ENCODE peak calls at places on chromosomes 12 and 14, in eight cellular contexts. One of them, this sample, is unnamed.

GRCh38 chr14:32201816-32202467 is at the start of gene RNU6-7:
- DNase-seq in ELR: peak; percentile 44
- DNase-seq in NCI-H1694 treated with DMSO at 0.1 percent for 48 hours: peak; percentile 75
- DNase-seq in NB4: peak; percentile 42
- DNase-seq in endodermal cell: peak; percentile 66
- DNase-seq in stimulated activated CD4-positive, alpha-beta T cell treated with anti-CD3 and anti-CD28 coated beads, Interleukin-1b, Interleukin-23, amount 100 ng/mL, for 4 hours: no peak
- DNase-seq in foreskin keratinocyte: peak; percentile 19
- DNase-seq in NCI-H1417: peak; percentile 89
- DNase-seq in this sample: peak; percentile 16

GRCh38 chr12:79420146-79420618 is 270.6 kb downstream of the PAWR start:
- DNase-seq in ELR: peak; percentile 93
- DNase-seq in NCI-H1694 treated with DMSO at 0.1 percent for 48 hours: peak; percentile 25
- DNase-seq in NB4: peak; percentile 12
- DNase-seq in endodermal cell: peak; percentile 66
- DNase-seq in stimulated activated CD4-positive, alpha-beta T cell treated with anti-CD3 and anti-CD28 coated beads, Interleukin-1b, Interleukin-23, amount 100 ng/mL, for 4 hours: no peak
- DNase-seq in foreskin keratinocyte: peak; percentile 82
- DNase-seq in NCI-H1417: no peak
- DNase-seq in this sample: no peak

GRCh38 chr12:56358836-56359532 is 923 bp downstream of the STAT2 start:
- DNase-seq in ELR: peak; percentile 81
- DNase-seq in NCI-H1694 treated with DMSO at 0.1 percent for 48 hours: no peak
- DNase-seq in NB4: peak; percentile 58
- DNase-seq in endodermal cell: peak; percentile 44
- DNase-seq in stimulated activated CD4-positive, alpha-beta T cell treated with anti-CD3 and anti-CD28 coated beads, Interleukin-1b, Interleukin-23, amount 100 ng/mL, for 4 hours: no peak
- DNase-seq in foreskin keratinocyte: peak; percentile 87
- DNase-seq in NCI-H1417: no peak
- DNase-seq in this sample: no peak

GRCh38 chr12:50185496-50185895 is 18.3 kb upstream of the CERS5 start:
- DNase-seq in ELR: no peak
- DNase-seq in NCI-H1694 treated with DMSO at 0.1 percent for 48 hours: no peak
- DNase-seq in NB4: no peak
- DNase-seq in endodermal cell: no peak
- DNase-seq in stimulated activated CD4-positive, alpha-beta T cell treated with anti-CD3 and anti-CD28 coated beads, Interleukin-1b, Interleukin-23, amount 100 ng/mL, for 4 hours: no peak
- DNase-seq in foreskin keratinocyte: peak; percentile 22
- DNase-seq in NCI-H1417: no peak
- DNase-seq in this sample: no peak

GRCh38 chr12:43294881-43295280 is 257.1 kb downstream of the ADAMTS20 start:
- DNase-seq in ELR: no peak
- DNase-seq in NCI-H1694 treated with DMSO at 0.1 percent for 48 hours: no peak
- DNase-seq in NB4: no peak
- DNase-seq in endodermal cell: no peak
- DNase-seq in stimulated activated CD4-positive, alpha-beta T cell treated with anti-CD3 and anti-CD28 coated beads, Interleukin-1b, Interleukin-23, amount 100 ng/mL, for 4 hours: no peak
- DNase-seq in foreskin keratinocyte: no peak
- DNase-seq in NCI-H1417: no peak
- DNase-seq in this sample: no peak

GRCh38 chr14:90645842-90646443 is 170.3 kb downstream of the TTC7B start:
- DNase-seq in ELR: peak; percentile 51
- DNase-seq in NCI-H1694 treated with DMSO at 0.1 percent for 48 hours: no peak
- DNase-seq in NB4: no peak
- DNase-seq in endodermal cell: peak; percentile 96
- DNase-seq in stimulated activated CD4-positive, alpha-beta T cell treated with anti-CD3 and anti-CD28 coated beads, Interleukin-1b, Interleukin-23, amount 100 ng/mL, for 4 hours: no peak
- DNase-seq in foreskin keratinocyte: peak; percentile 71
- DNase-seq in NCI-H1417: no peak
- DNase-seq in this sample: no peak

GRCh38 chr12:76080729-76081415 is 3.6 kb downstream of the NAP1L1 start:
- DNase-seq in ELR: peak; percentile 58
- DNase-seq in NCI-H1694 treated with DMSO at 0.1 percent for 48 hours: no peak
- DNase-seq in NB4: peak; percentile 30
- DNase-seq in endodermal cell: peak; percentile 70
- DNase-seq in stimulated activated CD4-positive, alpha-beta T cell treated with anti-CD3 and anti-CD28 coated beads, Interleukin-1b, Interleukin-23, amount 100 ng/mL, for 4 hours: no peak
- DNase-seq in foreskin keratinocyte: no peak
- DNase-seq in NCI-H1417: no peak
- DNase-seq in this sample: no peak

GRCh38 chr12:47717443-47718193 is 7.7 kb downstream of the ENDOU start:
- DNase-seq in ELR: peak; percentile 71
- DNase-seq in NCI-H1694 treated with DMSO at 0.1 percent for 48 hours: peak; percentile 66
- DNase-seq in NB4: peak; percentile 86
- DNase-seq in endodermal cell: peak; percentile 97
- DNase-seq in stimulated activated CD4-positive, alpha-beta T cell treated with anti-CD3 and anti-CD28 coated beads, Interleukin-1b, Interleukin-23, amount 100 ng/mL, for 4 hours: no peak
- DNase-seq in foreskin keratinocyte: peak; percentile 32
- DNase-seq in NCI-H1417: peak; percentile 51
- DNase-seq in this sample: peak; percentile 24

GRCh38 chr14:103296007-103296406 is 38.0 kb upstream of the EIF5 start:
- DNase-seq in ELR: peak; percentile 85
- DNase-seq in NCI-H1694 treated with DMSO at 0.1 percent for 48 hours: no peak
- DNase-seq in NB4: no peak
- DNase-seq in endodermal cell: no peak
- DNase-seq in stimulated activated CD4-positive, alpha-beta T cell treated with anti-CD3 and anti-CD28 coated beads, Interleukin-1b, Interleukin-23, amount 100 ng/mL, for 4 hours: no peak
- DNase-seq in foreskin keratinocyte: no peak
- DNase-seq in NCI-H1417: no peak
- DNase-seq in this sample: no peak

GRCh38 chr12:30754383-30754749 is 385 bp downstream of the CAPRIN2 start:
- DNase-seq in ELR: no peak
- DNase-seq in NCI-H1694 treated with DMSO at 0.1 percent for 48 hours: no peak
- DNase-seq in NB4: no peak
- DNase-seq in endodermal cell: no peak
- DNase-seq in stimulated activated CD4-positive, alpha-beta T cell treated with anti-CD3 and anti-CD28 coated beads, Interleukin-1b, Interleukin-23, amount 100 ng/mL, for 4 hours: no peak
- DNase-seq in foreskin keratinocyte: no peak
- DNase-seq in NCI-H1417: no peak
- DNase-seq in this sample: no peak

GRCh38 chr12:6302621-6303020 is 7.9 kb upstream of the PLEKHG6 start:
- DNase-seq in ELR: no peak
- DNase-seq in NCI-H1694 treated with DMSO at 0.1 percent for 48 hours: no peak
- DNase-seq in NB4: no peak
- DNase-seq in endodermal cell: no peak
- DNase-seq in stimulated activated CD4-positive, alpha-beta T cell treated with anti-CD3 and anti-CD28 coated beads, Interleukin-1b, Interleukin-23, amount 100 ng/mL, for 4 hours: no peak
- DNase-seq in foreskin keratinocyte: no peak
- DNase-seq in NCI-H1417: no peak
- DNase-seq in this sample: no peak

GRCh38 chr14:90191585-90191984 is 64.8 kb upstream of the PSMC1 start:
- DNase-seq in ELR: peak; percentile 3
- DNase-seq in NCI-H1694 treated with DMSO at 0.1 percent for 48 hours: no peak
- DNase-seq in NB4: no peak
- DNase-seq in endodermal cell: no peak
- DNase-seq in stimulated activated CD4-positive, alpha-beta T cell treated with anti-CD3 and anti-CD28 coated beads, Interleukin-1b, Interleukin-23, amount 100 ng/mL, for 4 hours: no peak
- DNase-seq in foreskin keratinocyte: no peak
- DNase-seq in NCI-H1417: no peak
- DNase-seq in this sample: no peak

GRCh38 chr12:19239616-19240234 is 110.2 kb downstream of the PLEKHA5 start:
- DNase-seq in ELR: peak; percentile 71
- DNase-seq in NCI-H1694 treated with DMSO at 0.1 percent for 48 hours: no peak
- DNase-seq in NB4: no peak
- DNase-seq in endodermal cell: no peak
- DNase-seq in stimulated activated CD4-positive, alpha-beta T cell treated with anti-CD3 and anti-CD28 coated beads, Interleukin-1b, Interleukin-23, amount 100 ng/mL, for 4 hours: no peak
- DNase-seq in foreskin keratinocyte: no peak
- DNase-seq in NCI-H1417: no peak
- DNase-seq in this sample: no peak

GRCh38 chr12:121783771-121784170 is 9.7 kb downstream of the RHOF start:
- DNase-seq in ELR: peak; percentile 66
- DNase-seq in NCI-H1694 treated with DMSO at 0.1 percent for 48 hours: no peak
- DNase-seq in NB4: no peak
- DNase-seq in endodermal cell: no peak
- DNase-seq in stimulated activated CD4-positive, alpha-beta T cell treated with anti-CD3 and anti-CD28 coated beads, Interleukin-1b, Interleukin-23, amount 100 ng/mL, for 4 hours: no peak
- DNase-seq in foreskin keratinocyte: no peak
- DNase-seq in NCI-H1417: no peak
- DNase-seq in this sample: no peak

GRCh38 chr14:35927727-35928126 is 101.6 kb downstream of the BRMS1L start:
- DNase-seq in ELR: peak; percentile 27
- DNase-seq in NCI-H1694 treated with DMSO at 0.1 percent for 48 hours: no peak
- DNase-seq in NB4: no peak
- DNase-seq in endodermal cell: no peak
- DNase-seq in stimulated activated CD4-positive, alpha-beta T cell treated with anti-CD3 and anti-CD28 coated beads, Interleukin-1b, Interleukin-23, amount 100 ng/mL, for 4 hours: no peak
- DNase-seq in foreskin keratinocyte: peak; percentile 66
- DNase-seq in NCI-H1417: no peak
- DNase-seq in this sample: no peak

GRCh38 chr12:19198272-19198671 is 68.7 kb downstream of the PLEKHA5 start:
- DNase-seq in ELR: peak; percentile 92
- DNase-seq in NCI-H1694 treated with DMSO at 0.1 percent for 48 hours: no peak
- DNase-seq in NB4: no peak
- DNase-seq in endodermal cell: no peak
- DNase-seq in stimulated activated CD4-positive, alpha-beta T cell treated with anti-CD3 and anti-CD28 coated beads, Interleukin-1b, Interleukin-23, amount 100 ng/mL, for 4 hours: no peak
- DNase-seq in foreskin keratinocyte: peak; percentile 89
- DNase-seq in NCI-H1417: no peak
- DNase-seq in this sample: no peak

GRCh38 chr14:102903248-102903888 is 19.1 kb upstream of the AMN start:
- DNase-seq in ELR: no peak
- DNase-seq in NCI-H1694 treated with DMSO at 0.1 percent for 48 hours: no peak
- DNase-seq in NB4: no peak
- DNase-seq in endodermal cell: no peak
- DNase-seq in stimulated activated CD4-positive, alpha-beta T cell treated with anti-CD3 and anti-CD28 coated beads, Interleukin-1b, Interleukin-23, amount 100 ng/mL, for 4 hours: no peak
- DNase-seq in foreskin keratinocyte: no peak
- DNase-seq in NCI-H1417: no peak
- DNase-seq in this sample: no peak

GRCh38 chr12:32334384-32334783 is 65.0 kb upstream of the FGD4 start:
- DNase-seq in ELR: no peak
- DNase-seq in NCI-H1694 treated with DMSO at 0.1 percent for 48 hours: no peak
- DNase-seq in NB4: no peak
- DNase-seq in endodermal cell: no peak
- DNase-seq in stimulated activated CD4-positive, alpha-beta T cell treated with anti-CD3 and anti-CD28 coated beads, Interleukin-1b, Interleukin-23, amount 100 ng/mL, for 4 hours: no peak
- DNase-seq in foreskin keratinocyte: no peak
- DNase-seq in NCI-H1417: no peak
- DNase-seq in this sample: no peak

GRCh38 chr12:54195736-54196347 is 7.1 kb upstream of the SMUG1 start:
- DNase-seq in ELR: peak; percentile 82
- DNase-seq in NCI-H1694 treated with DMSO at 0.1 percent for 48 hours: no peak
- DNase-seq in NB4: peak; percentile 90
- DNase-seq in endodermal cell: no peak
- DNase-seq in stimulated activated CD4-positive, alpha-beta T cell treated with anti-CD3 and anti-CD28 coated beads, Interleukin-1b, Interleukin-23, amount 100 ng/mL, for 4 hours: no peak
- DNase-seq in foreskin keratinocyte: no peak
- DNase-seq in NCI-H1417: peak; percentile 49
- DNase-seq in this sample: no peak

This sample was measured in DMS 273 treated with DMSO at 0.1 percent for 48 hours.